ENCODE peak calls at places on chromosomes 16 and 17, in seven cellular contexts. W, M, Z, H, R, G and D are unnamed samples.

GRCh38 chr17:6323626-6324356 is 111.1 kb downstream of the AIPL1 start:
- DNase-seq in Z (no peak), W (no peak), H (no peak), M (no peak), G (no peak), R (no peak), D (no peak)

GRCh38 chr17:73722163-73722562 is 77.9 kb upstream of the SDK2 start:
- DNase-seq in W (no peak), M (no peak), R (no peak), G (no peak), H (no peak), Z (no peak), D (peak; percentile 19)

GRCh38 chr17:28898261-28898955 is 875 bp upstream of the FLOT2 start:
- DNase-seq in Z (no peak), G (no peak), H (peak; percentile 31), W (no peak), R (no peak), M (no peak), D (no peak)

GRCh38 chr16:69796285-69797118 is 34.4 kb downstream of the WWP2 start:
- DNase-seq in R (peak; percentile 84), H (no peak), Z (peak; percentile 80), G (peak; percentile 77), W (peak; percentile 24), M (no peak), D (peak; percentile 77)

GRCh38 chr16:20740007-20740883 is 1.4 kb downstream of the THUMPD1 start:
- DNase-seq in Z (no peak), R (peak; percentile 5), H (no peak), M (no peak), G (no peak), W (no peak), D (peak; percentile 40)

GRCh38 chr16:88460496-88461169 is 7.6 kb downstream of the ZFPM1 start:
- DNase-seq in M (no peak), R (no peak), H (no peak), G (no peak), Z (no peak), W (no peak), D (no peak)

GRCh38 chr16:69448470-69449193 is 24.2 kb downstream of the CYB5B start:
- DNase-seq in G (peak; percentile 67), Z (no peak), H (no peak), R (peak; percentile 67), M (peak; percentile 56), W (no peak), D (no peak)

GRCh38 chr17:9240659-9241370 is 219.5 kb downstream of the NTN1 start:
- DNase-seq in Z (peak; percentile 62), W (no peak), H (peak; percentile 66), R (peak; percentile 65), G (peak; percentile 54), M (no peak), D (no peak)

GRCh38 chr17:69213059-69213813 is 15.4 kb downstream of the ABCA10 start:
- DNase-seq in M (no peak), H (no peak), R (no peak), Z (no peak), G (no peak), W (no peak), D (no peak)

GRCh38 chr16:76106647-76107046 is 170.6 kb upstream of the CNTNAP4 start:
- DNase-seq in M (no peak), Z (no peak), H (no peak), G (no peak), W (no peak), R (no peak), D (no peak)

GRCh38 chr17:82424001-82424862 is 5.8 kb upstream of the OGFOD3 start:
- DNase-seq in R (peak; percentile 64), Z (peak; percentile 74), W (no peak), G (peak; percentile 32), M (no peak), H (no peak), D (peak; percentile 74)

GRCh38 chr16:11639925-11640899 is 28.0 kb upstream of the SNN start:
- DNase-seq in R (peak; percentile 100), W (no peak), G (peak; percentile 100), H (no peak), M (peak; percentile 97), Z (peak; percentile 45), D (no peak)

GRCh38 chr17:51260960-51261958 is 913 bp downstream of the UTP18 start:
- DNase-seq in Z (peak; percentile 3), H (peak; percentile 84), R (no peak), M (no peak), W (peak; percentile 83), G (no peak), D (peak; percentile 76)

GRCh38 chr17:72056727-72057290 is 64.0 kb upstream of the SOX9 start:
- DNase-seq in G (no peak), Z (no peak), M (no peak), R (no peak), H (no peak), W (no peak), D (peak; percentile 30)
- TF ChIP-seq CTCF in G (no peak), Z (peak; percentile 11), M (no peak), R (no peak), H (no peak), W (no peak), D (peak; percentile 1)

GRCh38 chr16:54933281-54934150 is 2.9 kb downstream of the IRX5 start:
- DNase-seq in G (no peak), M (no peak), Z (peak; percentile 62), W (no peak), H (no peak), R (no peak), D (no peak)

GRCh38 chr16:54934536-54935410 is 4.1 kb downstream of the IRX5 start:
- DNase-seq in W (no peak), M (no peak), Z (peak; percentile 86), R (peak; percentile 10), H (no peak), G (no peak), D (no peak)

GRCh38 chr16:54936086-54936978 is 5.7 kb downstream of the IRX5 start:
- DNase-seq in M (no peak), Z (peak; percentile 89), G (no peak), H (no peak), R (peak; percentile 57), W (no peak), D (no peak)

GRCh38 chr16:54936979-54937672 is 6.5 kb downstream of the IRX5 start:
- DNase-seq in Z (peak; percentile 93), G (no peak), W (peak; percentile 21), H (no peak), R (peak; percentile 58), M (no peak), D (no peak)

GRCh38 chr16:54935411-54936085 is 4.9 kb downstream of the IRX5 start:
- DNase-seq in M (no peak), Z (no peak), W (no peak), G (no peak), R (peak; percentile 31), H (no peak), D (no peak)
- H3K4me3 ChIP-seq in M (peak overlapping the region; percentile 54), Z (peak overlapping the region; percentile 55), W (no peak overlapping the region), G (no peak overlapping the region), R (no peak overlapping the region), H (no peak overlapping the region), D (no peak overlapping the region)

DNA sequence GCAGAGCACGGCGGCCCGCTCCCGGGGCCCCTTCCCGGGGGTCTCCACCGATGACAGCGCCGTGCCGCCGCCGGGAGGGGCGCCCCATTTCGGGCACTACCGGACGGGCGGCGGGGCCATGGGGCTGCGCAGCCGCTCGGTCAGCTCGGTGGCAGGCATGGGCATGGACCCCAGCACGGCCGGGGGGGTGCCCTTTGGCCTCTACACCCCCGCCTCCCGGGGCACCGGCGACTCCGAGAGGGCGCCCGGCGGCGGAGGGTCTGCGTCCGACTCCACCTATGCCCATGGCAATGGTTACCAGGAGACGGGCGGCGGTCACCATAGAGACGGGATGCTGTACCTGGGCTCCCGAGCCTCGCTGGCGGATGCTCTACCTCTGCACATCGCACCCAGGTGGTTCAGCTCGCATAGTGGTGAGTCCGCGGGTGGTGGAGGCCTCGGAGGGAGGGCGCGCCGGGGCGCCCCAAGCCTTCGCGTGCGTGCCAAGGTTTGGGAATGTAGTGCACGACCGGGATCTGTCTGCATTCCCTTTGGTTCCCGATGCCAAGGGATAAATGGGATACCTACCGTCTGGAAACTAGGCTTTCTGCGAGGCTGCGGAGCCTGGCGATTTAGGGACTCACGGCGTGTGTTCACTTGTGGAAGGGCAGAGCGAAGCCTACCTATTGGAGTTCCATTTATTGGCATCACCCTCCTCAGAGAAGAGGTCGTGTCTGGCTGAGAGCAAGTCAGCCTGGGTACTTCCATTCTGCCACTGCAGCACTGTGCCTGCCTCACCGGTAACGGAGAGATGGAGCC is 1.1 kb downstream of the ZNRF1 start:
- DNase-seq in M (no peak), H (peak; percentile 69), W (peak; percentile 61), G (no peak), Z (peak; percentile 58), R (peak; percentile 50), D (peak; percentile 70)
- TF ChIP-seq CTCF in M (no peak), H (no peak), W (no peak), G (no peak), Z (peak; percentile 31), R (no peak), D (no peak)

GRCh38 chr17:76709077-76709950 is 1.5 kb downstream of the MXRA7 start:
- DNase-seq in G (peak; percentile 99), Z (peak; percentile 71), R (peak; percentile 98), H (no peak), W (no peak), M (peak; percentile 98), D (no peak)
- H3K4me3 ChIP-seq in G (peak overlapping the region; percentile 58), Z (peak overlapping the region; percentile 69), R (peak overlapping the region; percentile 91), H (peak overlapping the region; percentile 60), W (no peak overlapping the region), M (peak overlapping the region; percentile 92), D (no peak overlapping the region)

GRCh38 chr17:27494192-27495091 is 38.2 kb downstream of the KSR1 start:
- DNase-seq in H (peak; percentile 92), M (no peak), Z (peak; percentile 69), W (no peak), G (peak; percentile 42), R (peak; percentile 85), D (no peak)
- TF ChIP-seq CTCF in H (no peak), M (peak; percentile 17), Z (peak; percentile 42), W (no peak), G (peak; percentile 30), R (peak; percentile 44), D (no peak)